ENCODE peak calls at places on chromosomes 6 and 20, in seven cellular contexts. One of them, this sample, is unnamed.

GRCh38 chr6:146355521-146356100 is 188.0 kb upstream of the RAB32 start:
- DNase-seq in CD8-positive, alpha-beta T cell: no peak
- DNase-seq in PC-9: no peak
- DNase-seq in WERI-Rb-1: no peak
- DNase-seq in OCI-LY7: no peak
- DNase-seq in heart left ventricle: no peak
- DNase-seq in HCT116: no peak
- DNase-seq in this sample: no peak

GRCh38 chr6:47126647-47127339 is 84.7 kb upstream of the ADGRF1 start:
- DNase-seq in CD8-positive, alpha-beta T cell: no peak
- DNase-seq in PC-9: peak
- DNase-seq in WERI-Rb-1: no peak
- DNase-seq in OCI-LY7: no peak
- DNase-seq in heart left ventricle: peak
- DNase-seq in HCT116: no peak
- DNase-seq in this sample: no peak

GRCh38 chr6:94065707-94066337 is 646.5 kb upstream of the EPHA7 start:
- DNase-seq in CD8-positive, alpha-beta T cell: no peak
- DNase-seq in PC-9: no peak
- DNase-seq in WERI-Rb-1: no peak
- DNase-seq in OCI-LY7: no peak
- DNase-seq in heart left ventricle: no peak
- DNase-seq in HCT116: no peak
- DNase-seq in this sample: no peak

GRCh38 chr6:81451787-81452186 is 300.7 kb downstream of the TENT5A start:
- DNase-seq in CD8-positive, alpha-beta T cell: no peak
- DNase-seq in PC-9: peak
- DNase-seq in WERI-Rb-1: no peak
- DNase-seq in OCI-LY7: no peak
- DNase-seq in heart left ventricle: no peak
- DNase-seq in HCT116: peak
- DNase-seq in this sample: no peak

GRCh38 chr6:2503816-2504494 is 246.8 kb downstream of the MYLK4 start:
- DNase-seq in CD8-positive, alpha-beta T cell: no peak
- DNase-seq in PC-9: peak
- DNase-seq in WERI-Rb-1: no peak
- DNase-seq in OCI-LY7: no peak
- DNase-seq in heart left ventricle: no peak
- DNase-seq in HCT116: no peak
- DNase-seq in this sample: no peak

GRCh38 chr6:152572395-152573061 is 64.6 kb downstream of the SYNE1 start:
- DNase-seq in CD8-positive, alpha-beta T cell: no peak
- DNase-seq in PC-9: no peak
- DNase-seq in WERI-Rb-1: no peak
- DNase-seq in OCI-LY7: no peak
- DNase-seq in heart left ventricle: no peak
- DNase-seq in HCT116: no peak
- DNase-seq in this sample: no peak

GRCh38 chr20:53142651-53143177 is 170.6 kb downstream of the TSHZ2 start:
- DNase-seq in CD8-positive, alpha-beta T cell: no peak
- DNase-seq in PC-9: no peak
- DNase-seq in WERI-Rb-1: peak
- DNase-seq in OCI-LY7: no peak
- DNase-seq in heart left ventricle: no peak
- DNase-seq in HCT116: no peak
- DNase-seq in this sample: no peak

GRCh38 chr20:10665027-10665561 is 8.7 kb downstream of the JAG1 start:
- DNase-seq in CD8-positive, alpha-beta T cell: no peak
- DNase-seq in PC-9: no peak
- DNase-seq in WERI-Rb-1: no peak
- DNase-seq in OCI-LY7: no peak
- DNase-seq in heart left ventricle: no peak
- DNase-seq in HCT116: no peak
- DNase-seq in this sample: no peak

GRCh38 chr6:7311920-7312615 is 931 bp downstream of the SSR1 start:
- DNase-seq in CD8-positive, alpha-beta T cell: no peak
- DNase-seq in PC-9: no peak
- DNase-seq in WERI-Rb-1: no peak
- DNase-seq in OCI-LY7: peak
- DNase-seq in heart left ventricle: no peak
- DNase-seq in HCT116: no peak
- DNase-seq in this sample: no peak

GRCh38 chr6:71012871-71013456 is 56.1 kb upstream of the B3GAT2 start:
- DNase-seq in CD8-positive, alpha-beta T cell: no peak
- DNase-seq in PC-9: no peak
- DNase-seq in WERI-Rb-1: no peak
- DNase-seq in OCI-LY7: peak
- DNase-seq in heart left ventricle: peak
- DNase-seq in HCT116: peak
- DNase-seq in this sample: no peak

GRCh38 chr6:34235605-34236422 is 859 bp upstream of the HMGA1 start:
- DNase-seq in CD8-positive, alpha-beta T cell: peak
- DNase-seq in PC-9: peak
- DNase-seq in WERI-Rb-1: peak
- DNase-seq in OCI-LY7: peak
- DNase-seq in heart left ventricle: peak
- DNase-seq in HCT116: no peak
- DNase-seq in this sample: no peak

GRCh38 chr20:14344746-14345145 is 7.3 kb upstream of the FLRT3 start:
- DNase-seq in CD8-positive, alpha-beta T cell: no peak
- DNase-seq in PC-9: no peak
- DNase-seq in WERI-Rb-1: no peak
- DNase-seq in OCI-LY7: no peak
- DNase-seq in heart left ventricle: no peak
- DNase-seq in HCT116: no peak
- DNase-seq in this sample: no peak

GRCh38 chr20:53279735-53280134 is 307.6 kb downstream of the TSHZ2 start:
- DNase-seq in CD8-positive, alpha-beta T cell: no peak
- DNase-seq in PC-9: no peak
- DNase-seq in WERI-Rb-1: no peak
- DNase-seq in OCI-LY7: no peak
- DNase-seq in heart left ventricle: no peak
- DNase-seq in HCT116: no peak
- DNase-seq in this sample: no peak

GRCh38 chr6:106448000-106448426 is 87.5 kb downstream of the CRYBG1 start:
- DNase-seq in CD8-positive, alpha-beta T cell: peak
- DNase-seq in PC-9: no peak
- DNase-seq in WERI-Rb-1: no peak
- DNase-seq in OCI-LY7: no peak
- DNase-seq in heart left ventricle: peak
- DNase-seq in HCT116: no peak
- DNase-seq in this sample: no peak

GRCh38 chr6:143536461-143536865 is 24.9 kb upstream of the FUCA2 start:
- DNase-seq in CD8-positive, alpha-beta T cell: peak
- DNase-seq in PC-9: no peak
- DNase-seq in WERI-Rb-1: peak
- DNase-seq in OCI-LY7: peak
- DNase-seq in heart left ventricle: peak
- DNase-seq in HCT116: no peak
- DNase-seq in this sample: no peak

GRCh38 chr6:127914240-127914639 is 13.4 kb upstream of the THEMIS start:
- DNase-seq in CD8-positive, alpha-beta T cell: no peak
- DNase-seq in PC-9: no peak
- DNase-seq in WERI-Rb-1: no peak
- DNase-seq in OCI-LY7: no peak
- DNase-seq in heart left ventricle: no peak
- DNase-seq in HCT116: no peak
- DNase-seq in this sample: no peak

GRCh38 chr20:1822564-1823420 is 72.4 kb upstream of the SIRPA start:
- DNase-seq in CD8-positive, alpha-beta T cell: no peak
- DNase-seq in PC-9: no peak
- DNase-seq in WERI-Rb-1: no peak
- DNase-seq in OCI-LY7: no peak
- DNase-seq in heart left ventricle: no peak
- DNase-seq in HCT116: no peak
- DNase-seq in this sample: no peak

GRCh38 chr6:137763861-137764260 is 103.2 kb upstream of the TNFAIP3 start:
- DNase-seq in CD8-positive, alpha-beta T cell: no peak
- DNase-seq in PC-9: no peak
- DNase-seq in WERI-Rb-1: no peak
- DNase-seq in OCI-LY7: no peak
- DNase-seq in heart left ventricle: no peak
- DNase-seq in HCT116: no peak
- DNase-seq in this sample: no peak

GRCh38 chr6:84773431-84774173 is 9.2 kb upstream of the TBX18 start:
- DNase-seq in CD8-positive, alpha-beta T cell: no peak
- DNase-seq in PC-9: no peak
- DNase-seq in WERI-Rb-1: peak
- DNase-seq in OCI-LY7: no peak
- DNase-seq in heart left ventricle: no peak
- DNase-seq in HCT116: no peak
- DNase-seq in this sample: peak
- H3K27ac ChIP-seq in CD8-positive, alpha-beta T cell: no peak
- H3K27ac ChIP-seq in PC-9: no peak
- H3K27ac ChIP-seq in WERI-Rb-1: peak
- H3K27ac ChIP-seq in OCI-LY7: no peak
- H3K27ac ChIP-seq in heart left ventricle: peak
- H3K27ac ChIP-seq in HCT116: peak
- H3K27ac ChIP-seq in this sample: peak

GRCh38 chr6:29626948-29627761 is 5.8 kb downstream of the GABBR1 start:
- DNase-seq in CD8-positive, alpha-beta T cell: no peak
- DNase-seq in PC-9: no peak
- DNase-seq in WERI-Rb-1: no peak
- DNase-seq in OCI-LY7: no peak
- DNase-seq in heart left ventricle: no peak
- DNase-seq in HCT116: no peak
- DNase-seq in this sample: no peak
- H3K4me3 ChIP-seq in CD8-positive, alpha-beta T cell: peak
- H3K4me3 ChIP-seq in PC-9: no peak
- H3K4me3 ChIP-seq in WERI-Rb-1: peak
- H3K4me3 ChIP-seq in OCI-LY7: no peak
- H3K4me3 ChIP-seq in heart left ventricle: peak
- H3K4me3 ChIP-seq in HCT116: no peak
- H3K4me3 ChIP-seq in this sample: peak

GRCh38 chr6:120407696-120408095 is 926.6 kb downstream of the TBC1D32 start:
- DNase-seq in CD8-positive, alpha-beta T cell: no peak
- DNase-seq in PC-9: no peak
- DNase-seq in WERI-Rb-1: no peak
- DNase-seq in OCI-LY7: no peak
- DNase-seq in heart left ventricle: no peak
- DNase-seq in HCT116: no peak
- DNase-seq in this sample: no peak

GRCh38 chr6:120410586-120410985 is 923.7 kb downstream of the TBC1D32 start:
- DNase-seq in CD8-positive, alpha-beta T cell: no peak
- DNase-seq in PC-9: no peak
- DNase-seq in WERI-Rb-1: no peak
- DNase-seq in OCI-LY7: no peak
- DNase-seq in heart left ventricle: no peak
- DNase-seq in HCT116: no peak
- DNase-seq in this sample: no peak

GRCh38 chr6:120411394-120411793 is 922.9 kb downstream of the TBC1D32 start:
- DNase-seq in CD8-positive, alpha-beta T cell: no peak
- DNase-seq in PC-9: no peak
- DNase-seq in WERI-Rb-1: no peak
- DNase-seq in OCI-LY7: no peak
- DNase-seq in heart left ventricle: no peak
- DNase-seq in HCT116: no peak
- DNase-seq in this sample: no peak

GRCh38 chr6:120405947-120406346 is 928.3 kb downstream of the TBC1D32 start:
- DNase-seq in CD8-positive, alpha-beta T cell: no peak
- DNase-seq in PC-9: no peak
- DNase-seq in WERI-Rb-1: peak
- DNase-seq in OCI-LY7: no peak
- DNase-seq in heart left ventricle: no peak
- DNase-seq in HCT116: peak
- DNase-seq in this sample: no peak
- TF ChIP-seq CTCF in CD8-positive, alpha-beta T cell: no peak
- TF ChIP-seq CTCF in PC-9: peak
- TF ChIP-seq CTCF in WERI-Rb-1: peak
- TF ChIP-seq CTCF in OCI-LY7: peak
- TF ChIP-seq CTCF in heart left ventricle: no peak
- TF ChIP-seq CTCF in HCT116: peak
- TF ChIP-seq CTCF in this sample: no peak

DNA sequence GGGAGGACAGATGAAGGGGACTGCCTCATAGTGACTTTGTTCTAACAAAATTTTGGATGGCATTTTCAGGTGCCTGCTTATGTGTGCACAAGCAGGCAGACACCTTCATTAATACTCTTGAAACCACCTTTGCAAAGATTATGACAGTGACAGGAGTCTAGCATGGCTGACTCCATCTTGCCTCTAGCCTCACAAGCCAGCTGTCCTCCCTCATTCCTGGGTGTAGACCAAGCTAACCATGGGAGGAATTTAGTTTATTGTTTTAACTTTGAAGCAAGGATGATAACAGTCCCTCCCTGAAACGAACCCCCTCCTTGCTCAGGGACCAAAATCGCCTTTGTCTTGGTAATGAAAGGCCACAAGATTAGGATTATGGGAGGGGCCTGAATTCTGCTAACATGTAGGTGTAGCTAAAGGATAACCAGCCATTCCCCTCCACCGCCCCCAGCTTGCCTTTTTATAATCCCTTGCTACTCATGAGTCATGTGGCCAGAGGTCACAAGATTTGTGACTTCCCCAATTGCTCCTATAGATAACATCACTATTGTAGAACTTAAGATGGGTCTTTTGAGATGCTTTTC is 98.8 kb upstream of the MRPS10 start:
- DNase-seq in CD8-positive, alpha-beta T cell: no peak
- DNase-seq in PC-9: peak
- DNase-seq in WERI-Rb-1: peak
- DNase-seq in OCI-LY7: no peak
- DNase-seq in heart left ventricle: no peak
- DNase-seq in HCT116: no peak
- DNase-seq in this sample: no peak
- H3K27ac ChIP-seq in CD8-positive, alpha-beta T cell: no peak
- H3K27ac ChIP-seq in PC-9: peak
- H3K27ac ChIP-seq in WERI-Rb-1: no peak
- H3K27ac ChIP-seq in OCI-LY7: no peak
- H3K27ac ChIP-seq in heart left ventricle: no peak
- H3K27ac ChIP-seq in HCT116: peak
- H3K27ac ChIP-seq in this sample: peak

GRCh38 chr6:88983532-88983931 is 20.1 kb upstream of the RNGTT start:
- DNase-seq in CD8-positive, alpha-beta T cell: no peak
- DNase-seq in PC-9: no peak
- DNase-seq in WERI-Rb-1: peak
- DNase-seq in OCI-LY7: peak
- DNase-seq in heart left ventricle: no peak
- DNase-seq in HCT116: peak
- DNase-seq in this sample: no peak
- H3K4me3 ChIP-seq in CD8-positive, alpha-beta T cell: no peak
- H3K4me3 ChIP-seq in PC-9: no peak
- H3K4me3 ChIP-seq in WERI-Rb-1: no peak
- H3K4me3 ChIP-seq in OCI-LY7: no peak
- H3K4me3 ChIP-seq in heart left ventricle: no peak
- H3K4me3 ChIP-seq in HCT116: no peak
- H3K4me3 ChIP-seq in this sample: no peak

This sample was measured in coronary artery.